ENCODE peak calls at places on chromosomes 11 and 22, in four cellular contexts. Z, R, I and T are unnamed samples.

GRCh38 chr11:116773203-116774112 is 671 bp upstream of the BUD13 start:
- DNase-seq in Z (peak; percentile 44), R (no peak), I (peak; percentile 69), T (no peak)

GRCh38 chr22:20429254-20430100 is 8.1 kb downstream of the SCARF2 start:
- DNase-seq in Z (peak; percentile 91), R (peak; percentile 85), I (peak; percentile 42), T (no peak)

GRCh38 chr11:3922056-3922455 is 66.6 kb downstream of the STIM1 start:
- DNase-seq in Z (no peak), R (no peak), I (no peak), T (no peak)

GRCh38 chr11:30960387-30960992 is 374.3 kb upstream of the MPPED2 start:
- DNase-seq in Z (no peak), R (no peak), I (peak; percentile 75), T (no peak)

GRCh38 chr22:25368271-25368670 is 148.8 kb downstream of the CRYBB2 start:
- DNase-seq in Z (no peak), R (no peak), I (no peak), T (no peak)

GRCh38 chr11:76686261-76687079 is 15.9 kb upstream of the LRRC32 start:
- DNase-seq in Z (peak; percentile 66), R (no peak), I (no peak), T (no peak)

GRCh38 chr11:70952171-70952570 is 300.2 kb downstream of the SHANK2 start:
- DNase-seq in Z (no peak), R (no peak), I (no peak), T (no peak)

GRCh38 chr22:24161909-24162308 is 19.4 kb upstream of the SUSD2 start:
- DNase-seq in Z (no peak), R (no peak), I (no peak), T (no peak)

GRCh38 chr22:26097840-26098239 is 71.4 kb upstream of the SEZ6L start:
- DNase-seq in Z (no peak), R (no peak), I (no peak), T (no peak)

GRCh38 chr22:17192186-17192585 is 27.0 kb downstream of the ADA2 start:
- DNase-seq in Z (no peak), R (no peak), I (no peak), T (no peak)

GRCh38 chr11:118699508-118700220 is 20.2 kb upstream of the TREH start:
- DNase-seq in Z (no peak), R (peak; percentile 80), I (no peak), T (no peak)

GRCh38 chr11:42647993-42648392 is 663.8 kb upstream of the API5 start:
- DNase-seq in Z (no peak), R (no peak), I (no peak), T (no peak)

GRCh38 chr11:130209128-130209932 is 49.7 kb downstream of the ST14 start:
- DNase-seq in Z (no peak), R (no peak), I (no peak), T (no peak)

GRCh38 chr11:17472467-17472866 is 4.2 kb downstream of the ABCC8 start:
- DNase-seq in Z (no peak), R (no peak), I (no peak), T (no peak)

GRCh38 chr11:9280655-9281301 is 15.6 kb upstream of the DENND5A start:
- DNase-seq in Z (peak; percentile 47), R (peak; percentile 86), I (peak; percentile 45), T (peak; percentile 70)

GRCh38 chr11:72141066-72141465 is 5.5 kb downstream of the FOLR3 start:
- DNase-seq in Z (no peak), R (peak; percentile 22), I (no peak), T (no peak)

GRCh38 chr11:78655561-78655960 is 80.9 kb upstream of the NARS2 start:
- DNase-seq in Z (no peak), R (no peak), I (no peak), T (no peak)

GRCh38 chr22:37659066-37659896 is 758 bp downstream of the PDXP start:
- DNase-seq in Z (no peak), R (no peak), I (no peak), T (no peak)

GRCh38 chr11:120142072-120142423 is 4.1 kb upstream of the TRIM29 start:
- DNase-seq in Z (peak; percentile 6), R (no peak), I (no peak), T (no peak)

GRCh38 chr11:45692808-45693453 is 27.5 kb upstream of the CHST1 start:
- DNase-seq in Z (no peak), R (no peak), I (no peak), T (no peak)